ENCODE peak calls at places on chromosome 10, in four cellular contexts. One of them, this sample, is unnamed.

GRCh38 chr10:93542358-93542791 is 24.1 kb upstream of the FFAR4 start:
- DNase-seq in H7: peak
- DNase-seq in fibroblast of the conjunctiva: no peak
- DNase-seq in NCI-H2171 treated with DMSO at 0.1 percent for 48 hours: peak
- DNase-seq in this sample: no peak

GRCh38 chr10:74753295-74754211 is 72.8 kb upstream of the KAT6B start:
- DNase-seq in fibroblast of the conjunctiva: no peak
- DNase-seq in H7: peak
- DNase-seq in NCI-H2171 treated with DMSO at 0.1 percent for 48 hours: no peak
- DNase-seq in this sample: no peak

GRCh38 chr10:47077941-47078340 is 166.7 kb downstream of the PTPN20 start:
- DNase-seq in NCI-H2171 treated with DMSO at 0.1 percent for 48 hours: no peak
- DNase-seq in H7: no peak
- DNase-seq in fibroblast of the conjunctiva: no peak
- DNase-seq in this sample: no peak

GRCh38 chr10:102802920-102803534 is 34.2 kb downstream of the CYP17A1 start:
- DNase-seq in H7: peak
- DNase-seq in fibroblast of the conjunctiva: peak
- DNase-seq in NCI-H2171 treated with DMSO at 0.1 percent for 48 hours: no peak
- DNase-seq in this sample: no peak

GRCh38 chr10:110425684-110426293 is 71.9 kb upstream of the DUSP5 start:
- DNase-seq in NCI-H2171 treated with DMSO at 0.1 percent for 48 hours: no peak
- DNase-seq in H7: no peak
- DNase-seq in fibroblast of the conjunctiva: peak
- DNase-seq in this sample: peak

GRCh38 chr10:14456870-14457266 is 126.1 kb upstream of the FRMD4A start:
- DNase-seq in H7: no peak
- DNase-seq in NCI-H2171 treated with DMSO at 0.1 percent for 48 hours: no peak
- DNase-seq in fibroblast of the conjunctiva: no peak
- DNase-seq in this sample: no peak

GRCh38 chr10:576130-576465 is 113.4 kb downstream of the DIP2C start:
- DNase-seq in H7: no peak
- DNase-seq in fibroblast of the conjunctiva: no peak
- DNase-seq in NCI-H2171 treated with DMSO at 0.1 percent for 48 hours: no peak
- DNase-seq in this sample: no peak

GRCh38 chr10:37856881-37857286 is 526 bp downstream of the ZNF248 start:
- DNase-seq in H7: peak
- DNase-seq in NCI-H2171 treated with DMSO at 0.1 percent for 48 hours: peak
- DNase-seq in fibroblast of the conjunctiva: no peak
- DNase-seq in this sample: no peak

GRCh38 chr10:114388275-114388674 is 16.0 kb downstream of the AFAP1L2 start:
- DNase-seq in fibroblast of the conjunctiva: no peak
- DNase-seq in NCI-H2171 treated with DMSO at 0.1 percent for 48 hours: no peak
- DNase-seq in H7: no peak
- DNase-seq in this sample: no peak

This sample was measured in NCI-H460.